ENCODE peak calls at places on chromosomes 7 and 10, in eight cellular contexts. J is brain microvascular endothelial cell, V is heart right ventricle, M is OCI-LY7, G is B cell, A is psoas muscle, Q is cardiac muscle cell, B is GM10248. D is an unnamed sample.

GRCh38 chr10:110498087-110498981 is 627 bp downstream of the DUSP5 start:
- DNase-seq in J (no peak), V (peak), M (peak), G (peak), A (peak), Q (peak), B (no peak), D (peak)

GRCh38 chr7:20482071-20482470 is 133.4 kb upstream of the ABCB5 start:
- DNase-seq in J (no peak), V (no peak), M (no peak), G (no peak), A (no peak), Q (no peak), B (no peak), D (no peak)

GRCh38 chr7:86926732-86927131 is 132.7 kb downstream of the ELAPOR2 start:
- DNase-seq in J (peak), V (no peak), M (peak), G (peak), A (no peak), Q (peak), B (peak), D (peak)

GRCh38 chr10:113059001-113059780 is 109.1 kb downstream of the TCF7L2 start:
- DNase-seq in J (no peak), V (no peak), M (no peak), G (no peak), A (no peak), Q (no peak), B (no peak), D (no peak)

GRCh38 chr10:86355571-86356038 is 11.0 kb downstream of the GRID1 start:
- DNase-seq in J (no peak), V (peak), M (peak), G (no peak), A (no peak), Q (no peak), B (no peak), D (no peak)

GRCh38 chr7:47277321-47277781 is 304.6 kb downstream of the TNS3 start:
- DNase-seq in J (no peak), V (no peak), M (no peak), G (no peak), A (no peak), Q (no peak), B (no peak), D (no peak)

GRCh38 chr7:90655566-90655965 is 59.4 kb downstream of the CDK14 start:
- DNase-seq in J (peak), V (no peak), M (no peak), G (no peak), A (no peak), Q (no peak), B (no peak), D (no peak)

GRCh38 chr10:92699518-92700272 is 9.9 kb downstream of the HHEX start:
- DNase-seq in J (peak), V (peak), M (no peak), G (peak), A (no peak), Q (peak), B (no peak), D (no peak)

GRCh38 chr7:16982640-16983103 is 100.9 kb upstream of the AGR3 start:
- DNase-seq in J (peak), V (no peak), M (peak), G (no peak), A (no peak), Q (peak), B (no peak), D (peak)

GRCh38 chr10:58967551-58968418 is 208.7 kb upstream of the PHYHIPL start:
- DNase-seq in J (no peak), V (peak), M (no peak), G (no peak), A (no peak), Q (peak), B (peak), D (peak)

GRCh38 chr7:106896268-106896667 is 31.2 kb downstream of the PIK3CG start:
- DNase-seq in J (no peak), V (no peak), M (no peak), G (no peak), A (no peak), Q (no peak), B (no peak), D (no peak)

GRCh38 chr7:37433166-37433565 is 15.5 kb downstream of the ELMO1 start:
- DNase-seq in J (no peak), V (no peak), M (no peak), G (no peak), A (no peak), Q (peak), B (no peak), D (no peak)

GRCh38 chr7:137642467-137642866 is 204.3 kb downstream of the DGKI start:
- DNase-seq in J (no peak), V (no peak), M (no peak), G (no peak), A (no peak), Q (no peak), B (no peak), D (no peak)

GRCh38 chr10:42767906-42768305 is 14.7 kb upstream of the BMS1 start:
- DNase-seq in J (no peak), V (no peak), M (no peak), G (no peak), A (no peak), Q (no peak), B (no peak), D (no peak)

GRCh38 chr10:44781131-44781530 is 130.0 kb upstream of the TMEM72 start:
- DNase-seq in J (no peak), V (no peak), M (no peak), G (no peak), A (no peak), Q (no peak), B (no peak), D (no peak)

DNA sequence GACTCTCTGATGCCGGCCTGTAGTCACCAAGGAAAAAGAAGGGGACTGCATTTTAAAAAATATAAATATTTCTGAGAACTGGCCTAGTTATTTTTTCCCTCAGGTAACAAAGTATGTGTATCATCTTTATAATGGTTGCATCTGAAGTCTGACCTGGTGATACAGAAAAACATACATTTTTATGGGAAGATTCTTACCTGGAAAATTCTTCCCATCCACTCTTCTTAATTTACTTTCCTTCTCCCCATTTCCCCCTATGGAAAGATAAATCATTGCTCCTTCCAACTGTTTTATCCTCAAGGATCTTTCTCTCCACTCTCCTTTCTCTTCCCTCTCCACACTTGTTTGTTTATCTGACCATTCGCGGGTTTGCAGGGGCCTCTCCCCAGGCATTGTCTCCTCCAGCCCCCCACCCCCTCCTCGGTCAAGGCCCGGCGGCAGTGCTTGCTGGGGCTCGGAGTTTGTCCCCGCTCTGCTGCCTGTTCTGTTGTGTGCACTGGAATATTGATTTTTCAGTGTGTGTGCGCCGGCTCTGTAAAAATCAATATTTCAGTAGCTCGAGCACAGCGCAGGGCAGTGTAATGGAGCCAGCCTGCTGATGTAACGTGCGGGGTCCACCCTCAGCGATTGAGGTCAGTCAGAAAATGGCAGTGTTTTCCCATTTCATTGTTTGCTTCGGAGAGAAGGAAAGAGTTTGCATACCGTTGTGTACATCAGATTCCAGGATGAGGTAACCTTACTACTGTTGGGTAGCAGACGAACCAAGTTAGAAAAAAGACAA is 199.5 kb upstream of the NFE2L3 start:
- DNase-seq in J (no peak), V (no peak), M (no peak), G (no peak), A (no peak), Q (no peak), B (no peak), D (peak)
- TF ChIP-seq CTCF in J (no peak), V (no peak), M (no peak), G (no peak), A (no peak), Q (no peak), B (no peak), D (no peak)

DNA sequence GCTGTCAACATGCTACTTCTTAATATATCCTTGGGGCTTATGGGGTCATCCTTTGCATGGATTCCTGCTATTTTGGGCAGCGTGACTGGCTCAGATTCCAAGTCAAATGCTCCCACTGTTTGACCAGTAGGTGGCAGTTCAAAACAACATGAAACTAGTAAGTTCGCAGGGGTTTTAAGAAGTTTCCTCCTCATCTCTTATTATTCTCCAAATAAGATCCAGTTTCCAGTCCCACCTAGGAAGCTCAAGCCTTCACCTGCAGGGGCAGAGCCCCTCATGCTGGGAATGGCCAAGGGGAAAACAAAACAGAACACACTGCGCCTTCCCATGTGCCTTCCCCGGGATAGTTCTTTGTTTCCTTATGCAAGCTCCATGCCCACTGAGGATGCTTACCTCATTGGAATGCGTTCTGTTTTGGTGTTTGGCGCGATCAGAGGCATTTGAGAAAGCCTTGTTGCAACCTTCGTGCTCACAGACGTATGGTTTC is 259.8 kb downstream of the GLI3 start:
- DNase-seq in J (peak), V (peak), M (peak), G (no peak), A (no peak), Q (peak), B (no peak), D (peak)
- TF ChIP-seq CTCF in J (peak), V (peak), M (peak), G (peak), A (peak), Q (peak), B (peak), D (peak)

GRCh38 chr7:42911482-42912447 is at the start of gene C7orf25:
- DNase-seq in J (peak), V (peak), M (peak), G (peak), A (peak), Q (peak), B (peak), D (peak)
- TF ChIP-seq CTCF in J (no peak), V (no peak), M (peak), G (no peak), A (peak), Q (no peak), B (no peak), D (no peak)

DNA sequence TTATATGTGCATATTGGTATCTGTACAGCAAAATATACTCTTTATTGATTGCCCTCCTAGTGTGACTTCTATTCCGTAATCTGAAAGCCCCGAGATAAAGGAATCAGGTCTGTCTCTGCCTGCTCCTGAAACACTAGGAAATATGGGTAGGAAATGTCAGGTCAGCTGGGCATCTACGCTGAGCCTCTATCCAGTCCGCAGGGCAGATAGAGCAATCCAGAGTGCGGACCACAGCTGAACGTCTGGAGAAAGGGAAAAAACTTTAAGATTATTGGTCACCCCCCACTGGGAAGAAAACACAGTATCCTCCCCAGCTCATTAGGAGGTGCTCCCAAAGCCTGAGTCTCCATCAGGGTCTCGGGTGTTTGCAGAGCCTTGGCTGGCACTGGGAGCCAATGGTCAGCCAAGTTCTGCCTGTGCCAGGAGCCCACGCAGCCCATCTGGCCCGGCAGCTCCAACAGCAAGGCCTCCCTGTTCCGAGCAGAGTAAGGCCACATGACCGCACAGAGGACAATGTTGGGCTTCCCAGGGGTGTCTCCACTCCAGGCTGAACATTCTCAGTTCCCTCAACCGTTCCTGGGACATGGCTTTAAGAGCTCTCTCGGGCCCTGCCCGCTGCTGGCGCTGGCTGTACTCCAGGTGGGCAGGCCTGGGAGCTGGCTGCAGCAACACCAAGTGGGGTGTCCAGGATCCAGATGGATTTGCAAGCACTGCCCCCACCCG is 7.6 kb downstream of the CTBP2 start:
- DNase-seq in J (no peak), V (peak), M (no peak), G (no peak), A (peak), Q (no peak), B (no peak), D (no peak)
- TF ChIP-seq CTCF in J (no peak), V (no peak), M (no peak), G (no peak), A (no peak), Q (no peak), B (no peak), D (no peak)

GRCh38 chr7:54825368-54825767 is 66.4 kb upstream of the SEC61G start:
- DNase-seq in J (no peak), V (no peak), M (no peak), G (no peak), A (no peak), Q (no peak), B (no peak), D (no peak)
- TF ChIP-seq CTCF in J (no peak), V (no peak), M (no peak), G (no peak), A (no peak), Q (no peak), B (no peak), D (no peak)